ENCODE peak calls at places on chromosomes 12 and 14, in five cellular contexts. One of them, this sample, is unnamed.

GRCh38 chr14:91418387-91419043 is 895 bp upstream of the CCDC88C start:
- DNase-seq in CD8-positive, alpha-beta memory T cell: peak; percentile 73
- DNase-seq in AG04450: no peak
- DNase-seq in lower leg skin: peak; percentile 51
- DNase-seq in ovary: peak; percentile 29
- DNase-seq in this sample: no peak

GRCh38 chr14:104821971-104822608 is 21.2 kb downstream of the ZBTB42 start:
- DNase-seq in ovary: no peak
- DNase-seq in AG04450: no peak
- DNase-seq in CD8-positive, alpha-beta memory T cell: no peak
- DNase-seq in lower leg skin: no peak
- DNase-seq in this sample: no peak

GRCh38 chr14:91873476-91874265 is 6.3 kb upstream of the TC2N start:
- DNase-seq in AG04450: no peak
- DNase-seq in ovary: no peak
- DNase-seq in lower leg skin: no peak
- DNase-seq in CD8-positive, alpha-beta memory T cell: peak; percentile 64
- DNase-seq in this sample: no peak

GRCh38 chr12:122687091-122687490 is 16.1 kb downstream of the HCAR2 start:
- DNase-seq in lower leg skin: no peak
- DNase-seq in AG04450: no peak
- DNase-seq in CD8-positive, alpha-beta memory T cell: no peak
- DNase-seq in ovary: no peak
- DNase-seq in this sample: no peak

GRCh38 chr14:104746951-104747481 is 5.9 kb upstream of the SIVA1 start:
- DNase-seq in lower leg skin: no peak
- DNase-seq in ovary: no peak
- DNase-seq in CD8-positive, alpha-beta memory T cell: no peak
- DNase-seq in AG04450: no peak
- DNase-seq in this sample: peak; percentile 36

GRCh38 chr14:105093426-105094192 is 28.4 kb upstream of the GPR132 start:
- DNase-seq in CD8-positive, alpha-beta memory T cell: peak; percentile 49
- DNase-seq in ovary: peak; percentile 79
- DNase-seq in AG04450: no peak
- DNase-seq in lower leg skin: no peak
- DNase-seq in this sample: no peak

GRCh38 chr14:104697892-104698583 is 8.6 kb downstream of the INF2 start:
- DNase-seq in AG04450: no peak
- DNase-seq in ovary: no peak
- DNase-seq in lower leg skin: no peak
- DNase-seq in CD8-positive, alpha-beta memory T cell: no peak
- DNase-seq in this sample: no peak

GRCh38 chr14:52356025-52356424 is 41.9 kb downstream of the PTGER2 start:
- DNase-seq in AG04450: no peak
- DNase-seq in CD8-positive, alpha-beta memory T cell: no peak
- DNase-seq in lower leg skin: no peak
- DNase-seq in ovary: no peak
- DNase-seq in this sample: no peak

GRCh38 chr14:90839024-90839888 is 23.0 kb upstream of the TTC7B start:
- DNase-seq in ovary: no peak
- DNase-seq in lower leg skin: no peak
- DNase-seq in AG04450: no peak
- DNase-seq in CD8-positive, alpha-beta memory T cell: no peak
- DNase-seq in this sample: peak; percentile 46

GRCh38 chr14:78157855-78158436 is 12.2 kb upstream of the NRXN3 start:
- DNase-seq in ovary: no peak
- DNase-seq in AG04450: no peak
- DNase-seq in CD8-positive, alpha-beta memory T cell: no peak
- DNase-seq in lower leg skin: no peak
- DNase-seq in this sample: no peak

DNA sequence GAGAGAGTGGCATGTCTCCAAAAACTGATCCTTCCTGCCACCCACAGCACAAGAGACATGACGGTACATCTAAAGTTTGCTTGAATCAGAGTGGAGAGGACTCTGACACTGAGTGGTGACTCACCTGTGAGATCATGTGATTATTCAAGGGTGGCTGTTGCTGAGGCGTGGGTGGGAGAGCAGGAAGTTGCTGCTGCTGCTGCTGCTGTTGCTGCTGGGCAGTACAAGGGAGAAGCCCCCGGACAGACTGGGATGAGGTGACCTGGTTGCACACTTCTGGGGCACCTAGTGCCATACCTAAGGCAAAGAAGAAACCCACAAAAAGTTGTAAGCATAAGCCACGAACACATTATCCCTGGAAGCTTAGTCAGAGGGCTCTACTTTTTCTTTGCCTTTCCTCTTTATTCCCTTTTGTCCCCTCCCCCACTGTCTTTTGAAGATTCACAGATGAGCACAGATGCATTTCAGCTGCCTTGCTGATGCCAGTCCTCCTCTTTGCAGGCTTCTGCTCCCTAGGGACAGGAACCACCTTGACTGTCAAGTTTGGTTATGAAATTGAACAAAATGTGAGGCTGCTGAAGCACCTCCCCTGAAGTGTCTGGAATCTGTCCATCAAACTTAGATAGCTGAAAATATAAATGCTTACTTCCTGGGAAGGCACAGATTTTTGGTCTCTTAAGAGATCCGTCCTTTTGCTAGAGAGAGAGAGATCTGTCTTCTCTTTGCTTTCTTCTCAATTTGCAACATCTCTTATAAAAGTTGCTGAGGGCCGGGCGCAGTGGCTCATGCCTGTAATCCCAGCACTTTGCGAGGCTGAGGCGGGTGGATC is 29.5 kb upstream of the STAC3 start:
- DNase-seq in AG04450: peak; percentile 91
- DNase-seq in CD8-positive, alpha-beta memory T cell: peak; percentile 19
- DNase-seq in ovary: no peak
- DNase-seq in lower leg skin: peak; percentile 25
- DNase-seq in this sample: no peak
- H3K4me3 ChIP-seq in AG04450: peak overlapping the region; percentile 38
- H3K4me3 ChIP-seq in CD8-positive, alpha-beta memory T cell: peak overlapping the region; percentile 22
- H3K4me3 ChIP-seq in ovary: no peak overlapping the region
- H3K4me3 ChIP-seq in lower leg skin: no peak overlapping the region
- H3K4me3 ChIP-seq in this sample: no peak overlapping the region

GRCh38 chr12:51907083-51907863 is at the start of gene ACVRL1:
- DNase-seq in ovary: no peak
- DNase-seq in lower leg skin: no peak
- DNase-seq in AG04450: no peak
- DNase-seq in CD8-positive, alpha-beta memory T cell: no peak
- DNase-seq in this sample: no peak

GRCh38 chr12:51910168-51910567 is 2.9 kb downstream of the ACVRL1 start:
- DNase-seq in lower leg skin: no peak
- DNase-seq in CD8-positive, alpha-beta memory T cell: no peak
- DNase-seq in ovary: no peak
- DNase-seq in AG04450: no peak
- DNase-seq in this sample: no peak

GRCh38 chr12:51907864-51908425 is 641 bp downstream of the ACVRL1 start:
- DNase-seq in AG04450: no peak
- DNase-seq in lower leg skin: no peak
- DNase-seq in ovary: no peak
- DNase-seq in CD8-positive, alpha-beta memory T cell: no peak
- DNase-seq in this sample: no peak

GRCh38 chr12:51910691-51911090 is 3.4 kb downstream of the ACVRL1 start:
- DNase-seq in ovary: no peak
- DNase-seq in lower leg skin: no peak
- DNase-seq in CD8-positive, alpha-beta memory T cell: no peak
- DNase-seq in AG04450: no peak
- DNase-seq in this sample: no peak

DNA sequence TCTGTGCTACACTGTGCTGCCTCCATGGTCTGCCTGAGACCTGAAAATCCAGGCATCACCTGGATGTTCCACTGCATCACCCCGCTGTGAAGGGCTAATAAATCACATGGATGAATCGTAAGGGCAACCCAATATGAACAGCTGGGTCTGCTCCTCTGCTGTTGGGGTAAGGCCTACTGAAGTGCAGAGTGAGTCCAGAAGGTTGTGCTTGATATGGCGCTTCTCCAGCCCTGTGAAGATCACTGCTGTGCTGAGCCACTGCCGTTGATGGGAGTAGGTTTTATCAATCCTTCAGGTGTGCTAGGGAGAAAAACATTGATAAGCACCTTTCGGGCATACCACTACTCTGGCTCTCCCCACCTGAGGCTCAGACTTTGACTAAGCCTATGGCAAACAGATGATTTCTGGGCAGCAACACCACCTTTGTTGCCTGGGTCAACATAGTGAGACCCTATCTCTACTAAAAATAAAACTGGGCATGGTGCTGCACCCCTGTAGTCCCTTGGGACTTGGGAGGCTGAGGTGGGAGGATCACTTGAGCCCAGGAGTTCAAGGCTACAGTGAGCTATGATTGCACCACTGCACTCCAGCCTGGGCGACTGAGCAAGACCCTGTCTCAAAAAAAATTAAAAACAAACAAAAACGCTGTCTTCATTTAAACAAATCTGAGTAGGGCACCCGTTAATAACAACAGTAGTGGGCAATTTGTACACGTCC is 1.7 kb downstream of the ACVRL1 start:
- DNase-seq in AG04450: no peak
- DNase-seq in lower leg skin: no peak
- DNase-seq in CD8-positive, alpha-beta memory T cell: no peak
- DNase-seq in ovary: no peak
- DNase-seq in this sample: no peak
- H3K4me3 ChIP-seq in AG04450: no peak overlapping the region
- H3K4me3 ChIP-seq in lower leg skin: no peak overlapping the region
- H3K4me3 ChIP-seq in CD8-positive, alpha-beta memory T cell: no peak overlapping the region
- H3K4me3 ChIP-seq in ovary: no peak overlapping the region
- H3K4me3 ChIP-seq in this sample: peak overlapping the region; percentile 67

DNA sequence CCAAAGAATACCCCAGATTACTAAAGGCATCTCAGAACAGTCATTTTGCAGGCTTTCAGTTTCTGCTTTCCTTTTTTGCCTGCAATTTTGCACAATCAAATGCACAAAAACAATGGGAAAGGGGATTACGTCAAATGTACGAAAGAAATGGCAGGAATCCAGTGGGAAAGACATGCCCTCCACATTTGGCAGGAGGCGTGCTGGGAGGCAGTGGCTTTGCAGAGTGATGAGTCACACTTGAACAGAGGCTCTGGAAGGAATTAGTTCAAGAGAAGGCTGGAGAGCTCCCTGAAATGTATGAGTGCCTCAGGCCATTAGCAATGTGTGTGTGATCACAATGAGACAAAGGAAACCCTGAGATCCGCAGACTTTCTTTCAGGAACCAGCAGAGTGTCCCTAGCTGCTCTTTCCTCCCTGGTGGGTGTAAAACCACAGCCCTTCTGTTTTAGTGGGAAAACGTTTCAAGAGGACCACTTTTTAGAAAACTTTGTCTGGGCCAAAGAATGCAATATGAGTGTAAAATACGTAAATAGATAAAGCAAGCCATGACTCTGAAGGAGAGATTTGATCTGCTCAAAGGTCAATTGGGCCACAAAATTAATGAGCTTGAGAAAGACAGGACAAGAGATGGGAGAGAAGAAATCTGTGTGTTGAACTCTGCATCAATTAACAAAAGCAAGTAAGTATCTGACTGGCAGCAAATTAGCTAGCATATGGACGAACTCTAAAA is 155.5 kb upstream of the PDE3A start:
- DNase-seq in ovary: peak; percentile 85
- DNase-seq in AG04450: peak; percentile 88
- DNase-seq in CD8-positive, alpha-beta memory T cell: no peak
- DNase-seq in lower leg skin: peak; percentile 84
- DNase-seq in this sample: peak; percentile 68
- H3K4me3 ChIP-seq in ovary: peak overlapping the region; percentile 8
- H3K4me3 ChIP-seq in AG04450: no peak overlapping the region
- H3K4me3 ChIP-seq in CD8-positive, alpha-beta memory T cell: no peak overlapping the region
- H3K4me3 ChIP-seq in lower leg skin: no peak overlapping the region
- H3K4me3 ChIP-seq in this sample: no peak overlapping the region

GRCh38 chr14:35158491-35158890 is 36.1 kb downstream of the PRORP start:
- DNase-seq in ovary: no peak
- DNase-seq in lower leg skin: no peak
- DNase-seq in AG04450: no peak
- DNase-seq in CD8-positive, alpha-beta memory T cell: no peak
- DNase-seq in this sample: no peak
- H3K4me3 ChIP-seq in ovary: no peak overlapping the region
- H3K4me3 ChIP-seq in lower leg skin: no peak overlapping the region
- H3K4me3 ChIP-seq in AG04450: no peak overlapping the region
- H3K4me3 ChIP-seq in CD8-positive, alpha-beta memory T cell: no peak overlapping the region
- H3K4me3 ChIP-seq in this sample: no peak overlapping the region

GRCh38 chr14:77099425-77100167 is 1.5 kb downstream of the CIPC start:
- DNase-seq in ovary: no peak
- DNase-seq in AG04450: peak; percentile 21
- DNase-seq in CD8-positive, alpha-beta memory T cell: no peak
- DNase-seq in lower leg skin: no peak
- DNase-seq in this sample: no peak
- H3K4me3 ChIP-seq in ovary: peak overlapping the region; percentile 94
- H3K4me3 ChIP-seq in AG04450: peak overlapping the region; percentile 99
- H3K4me3 ChIP-seq in CD8-positive, alpha-beta memory T cell: no peak overlapping the region
- H3K4me3 ChIP-seq in lower leg skin: no peak overlapping the region
- H3K4me3 ChIP-seq in this sample: peak overlapping the region; percentile 90

DNA sequence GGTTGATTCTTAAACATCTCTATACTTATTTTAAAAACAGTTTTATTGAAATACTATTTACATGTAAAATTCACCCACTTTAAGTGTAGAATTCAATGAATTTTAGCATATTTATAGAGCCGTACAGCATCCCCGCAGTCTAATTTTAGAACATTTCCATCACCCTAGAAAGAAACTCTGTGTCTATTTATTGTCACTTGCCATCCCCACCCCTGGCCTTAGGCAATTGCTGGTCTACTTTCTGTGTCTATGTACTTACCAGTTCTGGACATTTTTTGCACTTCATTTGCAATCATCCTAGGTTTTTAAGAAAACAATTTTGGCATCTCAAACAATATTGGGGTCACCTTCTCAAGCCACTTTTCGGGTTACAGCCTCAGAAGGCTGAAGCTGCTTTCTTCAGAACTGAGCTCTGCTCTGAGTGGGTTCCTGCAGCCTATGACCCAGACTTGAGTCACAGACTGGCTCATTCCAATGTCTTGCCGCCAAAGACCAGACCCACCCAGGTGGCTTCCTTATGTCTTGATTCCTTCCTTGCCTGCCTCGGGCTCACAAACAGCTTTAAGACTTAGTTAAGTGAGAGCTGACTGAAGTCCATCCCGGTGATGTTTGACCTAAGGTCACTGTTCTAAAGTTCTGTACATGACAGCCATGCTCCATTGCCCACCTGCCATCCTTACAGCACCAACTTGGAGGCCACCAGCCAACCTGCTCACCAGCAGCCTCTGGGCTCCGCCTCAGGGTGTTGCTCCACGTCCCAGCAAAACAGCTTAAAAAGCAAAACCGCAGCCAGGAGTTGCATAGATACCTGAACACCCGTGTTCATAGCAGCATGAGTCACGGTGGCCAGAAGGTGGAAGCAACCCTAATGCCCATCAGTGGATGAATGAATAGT is 131.5 kb downstream of the CHST11 start:
- DNase-seq in lower leg skin: no peak
- DNase-seq in ovary: no peak
- DNase-seq in AG04450: no peak
- DNase-seq in CD8-positive, alpha-beta memory T cell: no peak
- DNase-seq in this sample: no peak
- H3K4me3 ChIP-seq in lower leg skin: no peak overlapping the region
- H3K4me3 ChIP-seq in ovary: no peak overlapping the region
- H3K4me3 ChIP-seq in AG04450: no peak overlapping the region
- H3K4me3 ChIP-seq in CD8-positive, alpha-beta memory T cell: no peak overlapping the region
- H3K4me3 ChIP-seq in this sample: no peak overlapping the region